ENCODE peak calls at places on chromosomes 7 and 10, in four cellular contexts. S is BE2C; A is stimulated activated CD4-positive, alpha-beta T cell treated with anti-CD3 and anti-CD28 coated beads, Interleukin-2, amount 100 ng/mL, for 48 hours; F is heart left ventricle. I is an unnamed sample.

GRCh38 chr10:112721080-112721698 is 228.9 kb upstream of the TCF7L2 start:
- DNase-seq in S (peak; percentile 16), A (no peak), F (no peak), I (no peak)

GRCh38 chr10:104350146-104350635 is 3.4 kb upstream of the CFAP58 start:
- DNase-seq in S (no peak), F (no peak), A (no peak), I (peak; percentile 61)

GRCh38 chr7:112112822-112113255 is 93.4 kb downstream of the DOCK4 start:
- DNase-seq in A (no peak), F (no peak), S (no peak), I (no peak)

GRCh38 chr10:15567952-15568351 is 151.8 kb downstream of the ITGA8 start:
- DNase-seq in F (no peak), S (no peak), A (no peak), I (no peak)

GRCh38 chr10:3779146-3779707 is 5.8 kb downstream of the KLF6 start:
- DNase-seq in A (no peak), F (no peak), S (no peak), I (no peak)

GRCh38 chr10:99406149-99406548 is 24.3 kb downstream of the GOT1 start:
- DNase-seq in A (no peak), F (no peak), S (no peak), I (no peak)

GRCh38 chr10:101588879-101589278 is 758 bp downstream of the DPCD start:
- DNase-seq in F (no peak), A (no peak), S (no peak), I (no peak)

GRCh38 chr7:45296748-45297147 is 139.2 kb downstream of the RAMP3 start:
- DNase-seq in A (no peak), F (no peak), S (no peak), I (no peak)

GRCh38 chr10:124654686-124655085 is 89.5 kb downstream of the FAM53B start:
- DNase-seq in S (no peak), A (no peak), F (peak; percentile 17), I (no peak)

GRCh38 chr7:5484921-5485320 is 61.3 kb upstream of the TNRC18 start:
- DNase-seq in A (no peak), F (no peak), S (no peak), I (peak; percentile 86)

GRCh38 chr10:22657028-22657427 is 57.4 kb downstream of the PIP4K2A start:
- DNase-seq in S (no peak), A (no peak), F (peak; percentile 56), I (peak; percentile 12)

GRCh38 chr7:30921540-30921930 is 9.9 kb downstream of the AQP1 start:
- DNase-seq in F (peak; percentile 24), A (no peak), S (no peak), I (no peak)

GRCh38 chr7:121872831-121873764 is at the start of gene PTPRZ1:
- DNase-seq in S (peak; percentile 25), A (no peak), F (no peak), I (peak; percentile 21)

GRCh38 chr10:43075612-43076003 is 1.3 kb upstream of the RET start:
- DNase-seq in A (no peak), F (no peak), S (peak; percentile 79), I (no peak)

GRCh38 chr10:86339226-86339865 is 27.2 kb downstream of the GRID1 start:
- DNase-seq in F (no peak), S (no peak), A (no peak), I (no peak)

GRCh38 chr7:11437987-11438386 is 394.0 kb downstream of the THSD7A start:
- DNase-seq in S (no peak), A (no peak), F (no peak), I (peak; percentile 28)

GRCh38 chr10:124152781-124153600 is 59.6 kb upstream of the CHST15 start:
- DNase-seq in A (peak; percentile 3), S (no peak), F (peak; percentile 61), I (peak; percentile 85)

GRCh38 chr10:47366731-47367460 is 17.2 kb downstream of the ZNF488 start:
- DNase-seq in F (no peak), S (no peak), A (no peak), I (no peak)

GRCh38 chr7:127920787-127921438 is 110.3 kb downstream of the LRRC4 start:
- DNase-seq in S (no peak), F (no peak), A (no peak), I (no peak)

GRCh38 chr10:119061352-119061751 is 19.3 kb downstream of the EIF3A start:
- DNase-seq in F (no peak), A (no peak), S (no peak), I (no peak)

GRCh38 chr10:124740374-124741280 is 3.6 kb downstream of the FAM53B start:
- DNase-seq in A (no peak), S (no peak), F (peak; percentile 71), I (peak; percentile 61)

GRCh38 chr10:36681751-36682633 is 443.4 kb upstream of the ANKRD30A start:
- DNase-seq in F (no peak), S (no peak), A (no peak), I (peak; percentile 6)

GRCh38 chr7:129951076-129952011 is 1.4 kb downstream of the UBE2H start:
- DNase-seq in A (no peak), F (no peak), S (peak; percentile 18), I (peak; percentile 46)